ENCODE peak calls at places on chromosome 11, in nine cellular contexts. One of them, this sample, is unnamed.

GRCh38 chr11:110076388-110076965 is 16.7 kb upstream of the ZC3H12C start:
- DNase-seq in NT2/D1: no peak
- DNase-seq in CD8-positive, alpha-beta memory T cell: no peak
- DNase-seq in GM23248: peak; percentile 33
- DNase-seq in dorsolateral prefrontal cortex: no peak
- DNase-seq in esophagus squamous epithelium: no peak
- DNase-seq in GM23338: peak; percentile 55
- DNase-seq in kidney: no peak
- DNase-seq in astrocyte of the cerebellum: no peak
- DNase-seq in this sample: no peak

GRCh38 chr11:99197477-99197876 is 176.7 kb downstream of the CNTN5 start:
- DNase-seq in kidney: no peak
- DNase-seq in GM23248: no peak
- DNase-seq in GM23338: peak; percentile 55
- DNase-seq in esophagus squamous epithelium: no peak
- DNase-seq in dorsolateral prefrontal cortex: no peak
- DNase-seq in CD8-positive, alpha-beta memory T cell: no peak
- DNase-seq in NT2/D1: no peak
- DNase-seq in astrocyte of the cerebellum: no peak
- DNase-seq in this sample: no peak

GRCh38 chr11:5705688-5706087 is 16.1 kb downstream of the TRIM22 start:
- DNase-seq in NT2/D1: no peak
- DNase-seq in astrocyte of the cerebellum: no peak
- DNase-seq in kidney: no peak
- DNase-seq in esophagus squamous epithelium: no peak
- DNase-seq in dorsolateral prefrontal cortex: no peak
- DNase-seq in CD8-positive, alpha-beta memory T cell: no peak
- DNase-seq in GM23248: peak; percentile 30
- DNase-seq in GM23338: no peak
- DNase-seq in this sample: no peak

GRCh38 chr11:75311858-75312288 is 39.6 kb downstream of the ARRB1 start:
- DNase-seq in GM23338: no peak
- DNase-seq in kidney: peak; percentile 89
- DNase-seq in NT2/D1: no peak
- DNase-seq in dorsolateral prefrontal cortex: peak; percentile 57
- DNase-seq in CD8-positive, alpha-beta memory T cell: no peak
- DNase-seq in GM23248: peak; percentile 68
- DNase-seq in astrocyte of the cerebellum: no peak
- DNase-seq in esophagus squamous epithelium: no peak
- DNase-seq in this sample: no peak

GRCh38 chr11:121656333-121657090 is 203.7 kb upstream of the SORL1-AS1 start:
- DNase-seq in CD8-positive, alpha-beta memory T cell: no peak
- DNase-seq in astrocyte of the cerebellum: no peak
- DNase-seq in esophagus squamous epithelium: no peak
- DNase-seq in dorsolateral prefrontal cortex: no peak
- DNase-seq in GM23338: peak; percentile 25
- DNase-seq in kidney: peak; percentile 73
- DNase-seq in GM23248: no peak
- DNase-seq in NT2/D1: no peak
- DNase-seq in this sample: no peak

GRCh38 chr11:1157645-1158591 is at the start of gene MUC5AC:
- DNase-seq in kidney: peak; percentile 62
- DNase-seq in NT2/D1: no peak
- DNase-seq in dorsolateral prefrontal cortex: no peak
- DNase-seq in GM23338: no peak
- DNase-seq in esophagus squamous epithelium: no peak
- DNase-seq in GM23248: no peak
- DNase-seq in astrocyte of the cerebellum: no peak
- DNase-seq in CD8-positive, alpha-beta memory T cell: no peak
- DNase-seq in this sample: no peak

GRCh38 chr11:57798905-57799559 is 37.4 kb downstream of the CTNND1 start:
- DNase-seq in dorsolateral prefrontal cortex: no peak
- DNase-seq in CD8-positive, alpha-beta memory T cell: no peak
- DNase-seq in NT2/D1: no peak
- DNase-seq in GM23248: peak; percentile 84
- DNase-seq in kidney: peak; percentile 86
- DNase-seq in GM23338: no peak
- DNase-seq in esophagus squamous epithelium: no peak
- DNase-seq in astrocyte of the cerebellum: no peak
- DNase-seq in this sample: no peak

GRCh38 chr11:94681852-94682251 is 86.3 kb upstream of the AMOTL1 start:
- DNase-seq in GM23338: no peak
- DNase-seq in astrocyte of the cerebellum: no peak
- DNase-seq in esophagus squamous epithelium: no peak
- DNase-seq in NT2/D1: no peak
- DNase-seq in dorsolateral prefrontal cortex: no peak
- DNase-seq in CD8-positive, alpha-beta memory T cell: no peak
- DNase-seq in kidney: no peak
- DNase-seq in GM23248: no peak
- DNase-seq in this sample: no peak

GRCh38 chr11:75667831-75668507 is 869 bp downstream of the MAP6 start:
- DNase-seq in kidney: peak; percentile 87
- DNase-seq in CD8-positive, alpha-beta memory T cell: no peak
- DNase-seq in NT2/D1: peak; percentile 23
- DNase-seq in astrocyte of the cerebellum: no peak
- DNase-seq in esophagus squamous epithelium: no peak
- DNase-seq in GM23338: peak; percentile 81
- DNase-seq in GM23248: peak; percentile 68
- DNase-seq in dorsolateral prefrontal cortex: peak; percentile 78
- DNase-seq in this sample: no peak

GRCh38 chr11:114111369-114112042 is 52.0 kb downstream of the ZBTB16 start:
- DNase-seq in esophagus squamous epithelium: no peak
- DNase-seq in dorsolateral prefrontal cortex: no peak
- DNase-seq in NT2/D1: no peak
- DNase-seq in kidney: no peak
- DNase-seq in GM23338: no peak
- DNase-seq in astrocyte of the cerebellum: peak; percentile 76
- DNase-seq in CD8-positive, alpha-beta memory T cell: no peak
- DNase-seq in GM23248: no peak
- DNase-seq in this sample: peak; percentile 90

GRCh38 chr11:57049749-57050148 is 61.0 kb downstream of the OR5AK2 start:
- DNase-seq in astrocyte of the cerebellum: no peak
- DNase-seq in esophagus squamous epithelium: no peak
- DNase-seq in GM23248: no peak
- DNase-seq in dorsolateral prefrontal cortex: no peak
- DNase-seq in kidney: no peak
- DNase-seq in GM23338: peak; percentile 16
- DNase-seq in NT2/D1: no peak
- DNase-seq in CD8-positive, alpha-beta memory T cell: no peak
- DNase-seq in this sample: no peak

GRCh38 chr11:117715801-117716200 is 81.2 kb downstream of the DSCAML1 start:
- DNase-seq in esophagus squamous epithelium: no peak
- DNase-seq in dorsolateral prefrontal cortex: no peak
- DNase-seq in NT2/D1: no peak
- DNase-seq in GM23248: no peak
- DNase-seq in GM23338: no peak
- DNase-seq in kidney: no peak
- DNase-seq in CD8-positive, alpha-beta memory T cell: no peak
- DNase-seq in astrocyte of the cerebellum: no peak
- DNase-seq in this sample: no peak

GRCh38 chr11:61746654-61747388 is 5.6 kb upstream of the MYRF start:
- DNase-seq in dorsolateral prefrontal cortex: no peak
- DNase-seq in esophagus squamous epithelium: no peak
- DNase-seq in GM23338: no peak
- DNase-seq in NT2/D1: no peak
- DNase-seq in CD8-positive, alpha-beta memory T cell: no peak
- DNase-seq in GM23248: no peak
- DNase-seq in astrocyte of the cerebellum: no peak
- DNase-seq in kidney: no peak
- DNase-seq in this sample: no peak

GRCh38 chr11:19498986-19499669 is 213.5 kb upstream of the NAV2 start:
- DNase-seq in GM23248: peak; percentile 93
- DNase-seq in CD8-positive, alpha-beta memory T cell: no peak
- DNase-seq in dorsolateral prefrontal cortex: no peak
- DNase-seq in GM23338: no peak
- DNase-seq in kidney: no peak
- DNase-seq in astrocyte of the cerebellum: no peak
- DNase-seq in NT2/D1: no peak
- DNase-seq in esophagus squamous epithelium: no peak
- DNase-seq in this sample: no peak

DNA sequence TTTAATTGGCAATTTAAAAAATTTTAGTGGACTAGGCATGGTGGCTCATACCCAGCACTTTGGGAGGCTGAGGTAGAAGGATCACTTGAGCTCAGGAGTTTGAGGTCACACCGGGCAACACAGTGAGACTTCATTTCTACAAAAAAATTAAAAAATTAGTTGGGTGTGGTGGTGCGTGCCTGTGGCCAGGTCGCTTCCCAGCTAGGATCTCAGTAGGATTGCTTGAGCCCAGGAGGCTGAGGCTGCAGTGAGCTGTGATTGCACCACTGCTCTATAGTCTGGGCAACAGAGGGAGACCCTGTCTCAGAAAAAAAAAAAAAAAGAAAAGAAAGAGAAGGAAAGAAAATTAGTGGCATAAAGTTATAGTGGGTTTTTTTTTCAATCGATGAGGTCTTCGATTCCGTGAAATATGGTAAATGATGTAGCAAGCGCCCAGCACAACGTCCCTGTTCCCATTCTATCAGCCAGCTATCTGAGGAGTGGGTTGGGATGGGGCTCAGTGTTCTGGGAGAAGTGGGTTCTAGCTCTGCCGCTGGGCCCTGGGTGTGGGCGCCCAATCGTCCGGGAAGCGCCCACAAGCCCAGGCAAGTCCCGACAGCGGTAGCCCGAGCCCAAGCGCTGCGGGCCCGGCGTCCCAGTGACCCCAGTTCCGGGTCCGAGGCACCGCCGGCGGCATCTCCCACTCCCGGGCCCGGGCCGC is 1.4 kb downstream of the FOSL1 start:
- DNase-seq in GM23338: no peak
- DNase-seq in GM23248: peak; percentile 60
- DNase-seq in NT2/D1: no peak
- DNase-seq in astrocyte of the cerebellum: no peak
- DNase-seq in esophagus squamous epithelium: no peak
- DNase-seq in kidney: no peak
- DNase-seq in dorsolateral prefrontal cortex: no peak
- DNase-seq in CD8-positive, alpha-beta memory T cell: no peak
- DNase-seq in this sample: no peak
- H3K4me3 ChIP-seq in GM23338: peak overlapping the region; percentile 74
- H3K4me3 ChIP-seq in GM23248: peak overlapping the region; percentile 95
- H3K4me3 ChIP-seq in NT2/D1: peak overlapping the region; percentile 88
- H3K4me3 ChIP-seq in astrocyte of the cerebellum: peak overlapping the region; percentile 70
- H3K4me3 ChIP-seq in esophagus squamous epithelium: peak overlapping the region; percentile 89
- H3K4me3 ChIP-seq in kidney: no peak overlapping the region
- H3K4me3 ChIP-seq in dorsolateral prefrontal cortex: peak overlapping the region; percentile 67
- H3K4me3 ChIP-seq in CD8-positive, alpha-beta memory T cell: peak overlapping the region; percentile 50
- H3K4me3 ChIP-seq in this sample: peak overlapping the region; percentile 85

GRCh38 chr11:34437224-34437879 is 1.4 kb upstream of the CAT start:
- DNase-seq in NT2/D1: no peak
- DNase-seq in astrocyte of the cerebellum: no peak
- DNase-seq in dorsolateral prefrontal cortex: no peak
- DNase-seq in CD8-positive, alpha-beta memory T cell: no peak
- DNase-seq in kidney: no peak
- DNase-seq in GM23248: no peak
- DNase-seq in GM23338: no peak
- DNase-seq in esophagus squamous epithelium: no peak
- DNase-seq in this sample: no peak
- H3K4me3 ChIP-seq in NT2/D1: no peak overlapping the region
- H3K4me3 ChIP-seq in astrocyte of the cerebellum: peak overlapping the region; percentile 75
- H3K4me3 ChIP-seq in dorsolateral prefrontal cortex: no peak overlapping the region
- H3K4me3 ChIP-seq in CD8-positive, alpha-beta memory T cell: no peak overlapping the region
- H3K4me3 ChIP-seq in kidney: no peak overlapping the region
- H3K4me3 ChIP-seq in GM23248: peak overlapping the region; percentile 81
- H3K4me3 ChIP-seq in GM23338: no peak overlapping the region
- H3K4me3 ChIP-seq in esophagus squamous epithelium: no peak overlapping the region
- H3K4me3 ChIP-seq in this sample: no peak overlapping the region

GRCh38 chr11:82703226-82703625 is 30.4 kb downstream of the FAM181B start:
- DNase-seq in GM23248: no peak
- DNase-seq in dorsolateral prefrontal cortex: no peak
- DNase-seq in esophagus squamous epithelium: no peak
- DNase-seq in kidney: no peak
- DNase-seq in astrocyte of the cerebellum: no peak
- DNase-seq in NT2/D1: no peak
- DNase-seq in GM23338: no peak
- DNase-seq in CD8-positive, alpha-beta memory T cell: no peak
- DNase-seq in this sample: no peak
- H3K4me3 ChIP-seq in GM23248: no peak overlapping the region
- H3K4me3 ChIP-seq in dorsolateral prefrontal cortex: no peak overlapping the region
- H3K4me3 ChIP-seq in esophagus squamous epithelium: no peak overlapping the region
- H3K4me3 ChIP-seq in kidney: no peak overlapping the region
- H3K4me3 ChIP-seq in astrocyte of the cerebellum: no peak overlapping the region
- H3K4me3 ChIP-seq in NT2/D1: no peak overlapping the region
- H3K4me3 ChIP-seq in GM23338: no peak overlapping the region
- H3K4me3 ChIP-seq in CD8-positive, alpha-beta memory T cell: no peak overlapping the region
- H3K4me3 ChIP-seq in this sample: no peak overlapping the region

GRCh38 chr11:79413258-79413657 is 27.6 kb downstream of the TENM4 start:
- DNase-seq in CD8-positive, alpha-beta memory T cell: no peak
- DNase-seq in dorsolateral prefrontal cortex: no peak
- DNase-seq in GM23338: peak; percentile 61
- DNase-seq in esophagus squamous epithelium: no peak
- DNase-seq in kidney: peak; percentile 93
- DNase-seq in NT2/D1: no peak
- DNase-seq in astrocyte of the cerebellum: peak; percentile 85
- DNase-seq in GM23248: peak; percentile 96
- DNase-seq in this sample: peak; percentile 95

GRCh38 chr11:79412761-79413160 is 28.1 kb downstream of the TENM4 start:
- DNase-seq in GM23248: peak; percentile 10
- DNase-seq in kidney: no peak
- DNase-seq in CD8-positive, alpha-beta memory T cell: no peak
- DNase-seq in astrocyte of the cerebellum: no peak
- DNase-seq in GM23338: no peak
- DNase-seq in NT2/D1: no peak
- DNase-seq in dorsolateral prefrontal cortex: no peak
- DNase-seq in esophagus squamous epithelium: no peak
- DNase-seq in this sample: no peak

GRCh38 chr11:79415912-79416311 is 24.9 kb downstream of the TENM4 start:
- DNase-seq in CD8-positive, alpha-beta memory T cell: no peak
- DNase-seq in esophagus squamous epithelium: no peak
- DNase-seq in GM23248: no peak
- DNase-seq in astrocyte of the cerebellum: no peak
- DNase-seq in dorsolateral prefrontal cortex: no peak
- DNase-seq in NT2/D1: no peak
- DNase-seq in kidney: no peak
- DNase-seq in GM23338: no peak
- DNase-seq in this sample: no peak

GRCh38 chr11:79415411-79415810 is 25.4 kb downstream of the TENM4 start:
- DNase-seq in NT2/D1: no peak
- DNase-seq in kidney: no peak
- DNase-seq in GM23248: peak; percentile 39
- DNase-seq in astrocyte of the cerebellum: no peak
- DNase-seq in dorsolateral prefrontal cortex: no peak
- DNase-seq in esophagus squamous epithelium: no peak
- DNase-seq in GM23338: no peak
- DNase-seq in CD8-positive, alpha-beta memory T cell: no peak
- DNase-seq in this sample: no peak

DNA sequence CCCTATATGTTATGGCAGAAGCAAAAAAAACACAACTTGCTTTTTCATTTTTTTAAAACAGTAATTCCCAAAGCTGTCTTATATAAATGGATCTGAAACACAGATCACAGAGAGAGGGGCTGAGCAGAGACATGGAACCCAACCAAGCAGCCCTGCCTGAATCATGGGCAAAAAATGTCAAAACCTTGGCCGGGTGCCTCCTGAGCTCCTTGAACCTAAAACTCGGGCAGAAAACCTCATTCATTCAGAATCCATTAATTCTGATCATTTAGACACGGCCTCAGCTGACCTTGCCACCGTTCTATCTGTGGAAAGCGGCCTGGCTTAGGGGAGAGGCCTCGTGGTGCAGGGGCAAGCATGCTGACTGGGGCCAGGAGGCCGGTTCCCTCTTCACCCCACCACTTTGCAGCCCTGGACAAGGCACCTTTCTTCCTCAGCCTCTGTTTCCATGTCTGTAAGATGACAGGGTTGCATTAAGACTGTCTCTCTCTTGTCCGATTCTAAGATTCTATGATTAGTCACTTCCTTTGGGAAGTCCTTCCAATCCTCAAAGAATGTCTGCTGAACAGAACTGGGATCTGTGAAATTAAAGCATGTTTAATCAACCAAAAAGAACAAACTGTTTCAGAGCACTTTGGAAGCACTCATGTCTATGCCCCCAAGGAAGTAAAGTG is 26.0 kb downstream of the TENM4 start:
- DNase-seq in astrocyte of the cerebellum: peak; percentile 83
- DNase-seq in NT2/D1: no peak
- DNase-seq in dorsolateral prefrontal cortex: no peak
- DNase-seq in GM23248: peak; percentile 75
- DNase-seq in GM23338: no peak
- DNase-seq in esophagus squamous epithelium: no peak
- DNase-seq in kidney: peak; percentile 51
- DNase-seq in CD8-positive, alpha-beta memory T cell: no peak
- DNase-seq in this sample: peak; percentile 47
- H3K4me3 ChIP-seq in astrocyte of the cerebellum: no peak overlapping the region
- H3K4me3 ChIP-seq in NT2/D1: no peak overlapping the region
- H3K4me3 ChIP-seq in dorsolateral prefrontal cortex: no peak overlapping the region
- H3K4me3 ChIP-seq in GM23248: peak overlapping the region; percentile 46
- H3K4me3 ChIP-seq in GM23338: no peak overlapping the region
- H3K4me3 ChIP-seq in esophagus squamous epithelium: no peak overlapping the region
- H3K4me3 ChIP-seq in kidney: no peak overlapping the region
- H3K4me3 ChIP-seq in CD8-positive, alpha-beta memory T cell: no peak overlapping the region
- H3K4me3 ChIP-seq in this sample: no peak overlapping the region

This sample was measured in skeletal muscle cell.